ENCODE peak calls at places on chromosomes 6 and 20, in six cellular contexts. P, C, M, G, T and V are unnamed samples.

GRCh38 chr20:9068232-9068781 is 580 bp upstream of the PLCB4 start:
- DNase-seq in G (peak), T (no peak), P (no peak), M (peak), C (no peak), V (peak)

GRCh38 chr6:84243240-84243639 is 15.8 kb upstream of the CEP162 start:
- DNase-seq in T (peak), M (no peak), P (no peak), C (no peak), G (no peak), V (no peak)

GRCh38 chr20:42366626-42367025 is 748.4 kb upstream of the CHD6 start:
- DNase-seq in M (no peak), G (no peak), T (no peak), C (no peak), P (no peak), V (no peak)

GRCh38 chr6:20711518-20711917 is 177.3 kb downstream of the CDKAL1 start:
- DNase-seq in G (no peak), C (no peak), T (no peak), M (peak), P (no peak), V (no peak)

GRCh38 chr6:22600059-22600458 is 30.7 kb downstream of the HDGFL1 start:
- DNase-seq in T (no peak), P (no peak), M (no peak), G (no peak), C (no peak), V (no peak)

GRCh38 chr6:96066376-96066775 is 50.6 kb downstream of the FUT9 start:
- DNase-seq in G (no peak), C (no peak), M (no peak), T (no peak), P (no peak), V (no peak)

GRCh38 chr6:83615025-83615999 is 93.6 kb downstream of the SNAP91 start:
- DNase-seq in G (no peak), M (peak), C (no peak), P (no peak), T (peak), V (peak)

GRCh38 chr6:22765015-22765414 is 195.6 kb downstream of the HDGFL1 start:
- DNase-seq in T (no peak), G (no peak), C (no peak), P (no peak), M (no peak), V (no peak)

GRCh38 chr6:15539722-15540270 is 123.0 kb downstream of the DTNBP1 start:
- DNase-seq in P (no peak), C (no peak), T (no peak), M (no peak), G (no peak), V (no peak)

GRCh38 chr20:1266167-1266973 is at the start of gene SNPH:
- DNase-seq in P (no peak), M (peak), C (peak), G (peak), T (no peak), V (peak)

GRCh38 chr6:151058021-151058733 is 181.6 kb upstream of the AKAP12 start:
- DNase-seq in M (no peak), G (peak), T (no peak), C (no peak), P (no peak), V (no peak)

GRCh38 chr6:8481727-8482126 is 46.4 kb upstream of the SLC35B3 start:
- DNase-seq in T (no peak), C (no peak), G (no peak), P (no peak), M (peak), V (no peak)

GRCh38 chr20:36353740-36354139 is 47.6 kb downstream of the DLGAP4 start:
- DNase-seq in C (no peak), G (no peak), M (no peak), P (no peak), T (no peak), V (no peak)

GRCh38 chr6:37916149-37916548 is 96.6 kb downstream of the ZFAND3 start:
- DNase-seq in P (no peak), G (no peak), M (no peak), T (no peak), C (no peak), V (no peak)

GRCh38 chr20:56765172-56766073 is 136.3 kb downstream of the TFAP2C start:
- DNase-seq in P (no peak), M (no peak), T (no peak), G (no peak), C (no peak), V (no peak)

GRCh38 chr6:152401978-152402377 is 235.2 kb downstream of the SYNE1 start:
- DNase-seq in G (no peak), T (no peak), M (no peak), P (no peak), C (no peak), V (no peak)

GRCh38 chr6:116379764-116380163 is 9.0 kb downstream of the DSE start:
- DNase-seq in P (no peak), G (no peak), M (no peak), T (no peak), C (no peak), V (no peak)

GRCh38 chr6:168100803-168101095 is 21.7 kb upstream of the FRMD1 start:
- DNase-seq in G (no peak), T (no peak), P (no peak), C (no peak), M (no peak), V (no peak)

GRCh38 chr20:33811763-33812672 is 870 bp downstream of the CHMP4B start:
- DNase-seq in P (no peak), M (peak), C (no peak), T (peak), G (peak), V (no peak)
- TF ChIP-seq POLR2A in P (no peak), M (no peak), C (no peak), T (no peak), G (no peak), V (no peak)

GRCh38 chr6:28347119-28347518 is 2.6 kb upstream of the ZKSCAN3 start:
- DNase-seq in M (peak), T (no peak), C (no peak), P (no peak), G (no peak), V (no peak)

GRCh38 chr6:28351493-28351925 is 1.8 kb downstream of the ZKSCAN3 start:
- DNase-seq in P (no peak), C (no peak), M (no peak), G (no peak), T (no peak), V (no peak)

GRCh38 chr6:28351087-28351486 is 1.3 kb downstream of the ZKSCAN3 start:
- DNase-seq in P (no peak), T (peak), G (no peak), M (peak), C (no peak), V (no peak)

GRCh38 chr6:28349344-28349891 is 329 bp upstream of the ZKSCAN3 start:
- DNase-seq in C (no peak), P (no peak), M (no peak), T (no peak), G (no peak), V (no peak)

DNA sequence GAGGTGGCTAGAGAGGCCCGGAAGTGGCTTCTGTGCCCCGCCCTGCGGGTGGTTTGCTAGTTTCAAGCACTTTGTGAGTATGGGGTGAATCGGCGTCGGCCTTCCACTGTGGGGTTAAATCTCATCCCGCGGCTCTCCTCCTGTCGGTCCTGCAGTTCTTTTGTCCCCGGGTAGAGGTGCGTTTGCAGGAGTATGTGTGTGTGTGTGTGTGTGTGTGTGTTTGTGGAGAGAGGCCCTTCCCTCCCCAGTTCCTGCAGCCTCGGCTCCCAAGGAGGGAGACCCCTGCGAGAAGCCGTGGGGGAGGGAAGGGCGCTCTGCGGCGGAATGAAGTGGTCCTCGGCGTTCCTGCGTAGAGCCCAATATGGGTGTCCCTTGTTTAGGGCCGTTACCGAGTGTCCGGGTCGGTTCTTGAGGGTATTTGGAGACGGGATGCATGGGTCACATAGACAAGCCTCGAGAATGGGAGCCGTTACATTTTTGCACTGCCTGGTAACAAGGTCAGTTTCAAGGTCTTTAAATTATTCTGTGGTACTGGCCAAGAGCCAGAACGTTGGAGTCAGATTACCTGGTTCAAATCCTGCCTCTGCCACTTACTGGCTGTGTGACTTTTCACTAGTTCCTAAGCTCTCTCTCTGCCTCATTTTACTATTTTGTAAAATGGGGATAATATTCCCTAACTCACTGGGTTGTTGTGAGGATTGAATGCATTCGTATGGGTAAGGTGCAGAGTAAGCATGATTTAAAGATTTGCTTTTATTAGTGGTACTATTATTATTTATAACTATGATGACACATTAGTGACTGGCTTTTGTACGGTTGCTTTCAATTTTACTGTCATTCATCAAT is at the start of gene ZKSCAN3:
- DNase-seq in C (peak), G (peak), M (peak), T (peak), P (peak), V (peak)
- TF ChIP-seq TAF1 in C (peak), G (peak), M (peak), T (peak), P (peak), V (peak)

DNA sequence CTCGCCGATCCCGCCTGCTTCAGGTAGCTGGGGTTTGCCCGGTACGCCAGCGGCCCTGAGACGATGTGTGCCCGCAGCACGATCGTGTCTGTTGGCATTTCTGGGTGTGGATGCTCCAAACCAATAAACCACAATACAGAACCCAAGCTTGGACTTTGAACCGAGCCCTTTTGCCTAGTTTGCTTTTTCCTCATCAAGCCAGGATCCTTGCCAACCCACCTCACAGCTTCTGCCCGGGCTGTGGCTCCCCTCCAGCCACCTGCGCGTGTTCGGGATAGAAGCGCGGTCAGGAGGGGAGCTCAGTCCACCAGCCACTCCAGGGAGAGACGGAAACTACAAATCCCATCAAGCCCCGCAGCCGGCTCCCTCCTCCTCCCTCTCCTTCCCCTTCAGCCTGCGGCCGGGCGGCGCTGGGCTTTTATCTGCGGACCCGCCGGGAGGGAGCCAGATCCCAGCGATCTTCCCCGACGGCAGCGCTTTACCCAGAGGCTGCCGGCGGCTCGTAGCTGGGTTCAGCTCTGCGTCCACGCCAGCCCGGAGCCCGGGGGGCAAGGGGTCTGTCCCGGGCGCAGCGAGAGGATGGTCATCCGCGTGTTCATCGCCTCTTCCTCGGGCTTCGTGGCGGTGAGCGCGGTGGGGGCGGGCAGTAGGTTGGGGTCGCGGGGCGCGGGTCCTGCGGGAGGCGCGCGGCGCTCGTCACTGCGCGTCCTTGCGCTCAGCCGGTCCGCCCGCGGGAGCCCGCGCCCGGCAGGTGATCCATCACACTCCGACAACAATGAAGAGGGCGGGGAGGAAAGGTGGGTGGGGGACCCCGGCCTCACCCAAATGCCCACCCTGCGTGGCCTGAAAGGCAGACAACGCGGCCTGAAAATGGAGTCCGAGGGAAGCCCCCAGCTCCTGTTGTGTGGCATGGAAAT is at the start of gene SH3BGRL2:
- DNase-seq in P (no peak), M (peak), C (peak), T (peak), G (peak), V (peak)
- TF ChIP-seq POLR2A in P (no peak), M (peak), C (no peak), T (peak), G (peak), V (no peak)

DNA sequence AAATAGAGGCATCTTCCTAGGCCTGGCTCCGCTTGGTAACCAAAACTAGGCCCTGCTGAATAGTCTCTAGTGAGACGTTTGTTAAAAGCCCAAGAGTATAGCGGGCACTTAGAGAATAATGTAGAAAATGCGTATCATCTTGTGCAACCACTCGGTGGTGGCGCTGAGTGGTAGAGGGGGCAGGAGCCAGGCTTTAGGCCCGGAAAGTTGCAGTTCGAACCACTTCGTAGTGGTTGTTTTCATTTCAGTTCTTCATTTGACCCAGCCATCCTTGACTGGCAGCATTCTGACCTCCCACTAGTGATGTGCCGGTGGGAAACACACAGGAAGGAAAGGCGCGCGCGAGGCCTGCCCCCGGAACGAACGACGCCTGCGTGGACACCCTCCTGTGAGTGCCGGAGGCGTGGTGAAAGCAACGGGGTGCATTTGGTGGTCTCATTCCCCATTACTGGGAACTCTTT is 18.0 kb downstream of the GPX5 start:
- DNase-seq in M (no peak), G (peak), C (peak), P (no peak), T (no peak), V (peak)
- TF ChIP-seq TAF1 in M (no peak), G (no peak), C (no peak), P (no peak), T (no peak), V (no peak)

GRCh38 chr6:117483645-117484016 is 1.2 kb downstream of the DCBLD1 start:
- DNase-seq in P (no peak), G (no peak), M (peak), T (peak), C (no peak), V (no peak)

GRCh38 chr6:117484052-117484646 is 1.7 kb downstream of the DCBLD1 start:
- DNase-seq in M (no peak), G (no peak), P (no peak), T (no peak), C (no peak), V (no peak)

GRCh38 chr6:117481926-117482239 is 591 bp upstream of the DCBLD1 start:
- DNase-seq in T (no peak), G (no peak), P (no peak), M (peak), C (no peak), V (no peak)

GRCh38 chr6:117482240-117483003 is at the start of gene DCBLD1:
- DNase-seq in P (no peak), G (peak), M (peak), C (peak), T (peak), V (peak)

DNA sequence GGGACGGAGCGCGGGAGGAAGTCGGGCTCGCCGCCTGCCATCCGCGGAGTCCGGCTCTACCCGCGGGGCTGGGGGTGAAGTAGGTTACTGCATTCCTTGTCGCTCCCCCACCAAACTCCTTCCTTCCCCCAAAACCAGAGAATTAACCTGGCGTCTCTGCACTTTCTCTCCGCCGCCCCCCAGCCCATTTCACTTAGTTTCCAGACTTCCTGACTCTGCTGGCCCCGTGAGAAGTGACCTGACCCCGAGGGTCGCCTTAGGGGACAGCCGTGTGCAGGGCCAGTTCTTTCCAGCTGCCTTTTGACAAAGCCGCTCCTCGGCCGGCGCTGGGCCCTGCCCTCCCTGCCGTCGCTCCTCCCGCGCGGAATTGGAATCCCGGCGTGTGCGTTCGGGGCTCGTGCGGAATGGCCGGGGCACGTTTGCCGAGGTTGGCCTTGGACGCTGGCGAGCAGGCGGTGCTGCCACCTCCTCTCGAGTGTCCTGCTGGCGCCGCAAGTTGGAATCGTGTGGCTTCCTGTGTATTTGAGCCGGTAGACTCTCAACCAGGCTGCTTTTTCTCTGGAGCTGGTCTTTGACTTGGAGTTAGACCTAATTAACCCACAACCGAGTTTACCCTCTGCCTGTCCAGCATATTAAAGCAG is 650 bp downstream of the DCBLD1 start:
- DNase-seq in M (peak), P (no peak), T (peak), G (peak), C (no peak), V (no peak)
- TF ChIP-seq POLR2A in M (peak), P (peak), T (peak), G (no peak), C (no peak), V (no peak)

DNA sequence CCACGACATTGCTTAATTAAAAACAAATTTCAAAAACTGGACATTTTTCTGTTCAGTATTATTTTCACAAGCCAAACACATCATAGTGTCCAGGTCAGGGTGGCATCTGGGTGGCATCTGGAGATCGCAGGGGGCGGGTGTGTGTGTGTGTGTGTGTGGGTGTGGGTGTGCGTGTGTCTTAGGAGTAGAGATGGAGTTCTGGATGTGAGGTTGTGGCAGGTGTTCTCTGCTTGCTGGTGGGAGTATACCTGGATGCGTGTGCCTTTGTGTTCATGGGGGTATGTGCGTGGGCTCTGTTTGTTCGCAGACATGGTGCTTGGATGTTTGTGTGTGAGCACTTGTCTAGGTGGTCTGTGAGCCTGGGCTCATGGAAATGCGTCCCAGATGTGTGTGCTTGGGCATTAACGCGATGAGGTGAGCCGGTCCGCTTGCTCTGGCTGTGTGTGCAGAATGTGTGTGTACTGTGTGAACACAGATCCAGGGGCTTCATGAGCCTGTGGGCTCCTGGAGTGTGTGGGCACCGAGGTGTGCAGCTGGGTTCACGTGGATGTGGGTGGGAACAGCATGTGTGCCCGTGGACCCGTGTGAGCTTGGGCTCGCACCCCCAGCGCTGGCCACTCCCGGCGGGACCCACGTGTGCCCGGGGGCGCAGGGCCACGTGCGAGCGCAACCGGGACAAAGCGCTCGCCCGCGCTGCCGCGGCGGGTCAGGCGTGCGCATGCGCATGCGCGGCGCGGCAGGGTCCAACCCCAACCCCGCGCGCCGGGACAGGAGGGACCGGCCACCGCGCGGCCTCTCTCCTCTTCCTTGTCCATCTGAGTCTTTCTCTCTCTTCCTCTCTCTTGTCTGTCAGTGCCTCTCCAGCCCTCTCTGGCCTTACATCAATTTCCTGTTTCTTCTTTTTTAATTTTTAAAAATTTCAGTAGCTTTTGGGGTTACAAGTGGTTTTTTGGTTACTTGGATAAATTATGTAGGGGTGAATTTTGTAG is 60.4 kb downstream of the SRC start:
- DNase-seq in C (peak), G (no peak), T (no peak), M (peak), P (no peak), V (peak)
- TF ChIP-seq TAF1 in C (no peak), G (peak), T (peak), M (peak), P (no peak), V (no peak)

GRCh38 chr20:38748097-38748862 is at the start of gene ACTR5:
- DNase-seq in G (peak), P (peak), T (peak), M (peak), C (peak), V (peak)
- TF ChIP-seq POLR2A in G (peak), P (peak), T (peak), M (peak), C (peak), V (peak)

DNA sequence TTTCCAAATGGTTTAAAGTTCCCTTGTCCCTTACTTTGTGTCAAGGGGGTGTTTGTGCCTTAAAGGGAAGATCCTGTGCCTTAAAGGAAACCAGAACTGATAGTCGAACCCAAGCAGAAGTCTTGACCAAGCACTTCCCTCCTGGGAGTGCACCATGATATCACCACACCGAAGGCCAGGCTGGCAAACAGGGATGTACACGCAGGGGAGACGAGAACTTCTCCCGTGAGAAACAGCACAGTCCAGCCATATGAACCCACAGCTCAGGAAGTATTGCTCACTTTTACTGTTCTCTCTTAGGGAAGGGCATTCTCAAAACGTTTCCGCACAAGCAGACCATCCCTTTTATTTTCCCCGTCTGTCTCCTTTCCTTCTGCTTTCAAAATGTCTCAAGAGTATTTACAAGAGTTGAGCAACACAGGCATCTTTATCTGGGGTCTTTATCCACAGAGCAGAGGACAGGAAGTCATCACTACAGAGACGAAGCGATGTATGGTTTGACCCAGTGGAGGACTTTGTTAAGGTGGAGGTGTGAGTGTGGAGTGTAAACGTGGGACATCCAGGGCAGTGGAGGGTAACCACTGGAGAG is 12.8 kb upstream of the SERPINB1 start:
- DNase-seq in C (no peak), P (no peak), T (no peak), M (peak), G (no peak), V (no peak)
- TF ChIP-seq TAF1 in C (no peak), P (no peak), T (no peak), M (no peak), G (no peak), V (no peak)